ENCODE peak calls at places on chromosomes 12 and 14, in nine cellular contexts. One of them, this sample, is unnamed.

GRCh38 chr12:121110211-121110940 is 22.3 kb upstream of the P2RX7 start:
- DNase-seq in mesendoderm: peak; percentile 77
- DNase-seq in stimulated activated CD4-positive, alpha-beta T cell treated with anti-CD3 and anti-CD28 coated beads, Interleukin-2, amount 100 ng/mL, for 24 hours: peak; percentile 72
- DNase-seq in HS-27A: peak; percentile 17
- DNase-seq in astrocyte of the cerebellum: peak; percentile 42
- DNase-seq in PC-3: peak; percentile 77
- DNase-seq in body of pancreas: peak; percentile 70
- DNase-seq in upper lobe of left lung: peak; percentile 69
- DNase-seq in AG10803: peak; percentile 78
- DNase-seq in this sample: peak; percentile 60

GRCh38 chr14:29681308-29681707 is 246.3 kb downstream of the PRKD1 start:
- DNase-seq in AG10803: no peak
- DNase-seq in stimulated activated CD4-positive, alpha-beta T cell treated with anti-CD3 and anti-CD28 coated beads, Interleukin-2, amount 100 ng/mL, for 24 hours: no peak
- DNase-seq in upper lobe of left lung: no peak
- DNase-seq in mesendoderm: no peak
- DNase-seq in PC-3: peak; percentile 19
- DNase-seq in astrocyte of the cerebellum: no peak
- DNase-seq in HS-27A: peak; percentile 3
- DNase-seq in body of pancreas: no peak
- DNase-seq in this sample: no peak

GRCh38 chr12:65926119-65927004 is 102.1 kb downstream of the HMGA2 start:
- DNase-seq in stimulated activated CD4-positive, alpha-beta T cell treated with anti-CD3 and anti-CD28 coated beads, Interleukin-2, amount 100 ng/mL, for 24 hours: no peak
- DNase-seq in mesendoderm: peak; percentile 77
- DNase-seq in PC-3: no peak
- DNase-seq in upper lobe of left lung: no peak
- DNase-seq in AG10803: no peak
- DNase-seq in astrocyte of the cerebellum: no peak
- DNase-seq in body of pancreas: no peak
- DNase-seq in HS-27A: no peak
- DNase-seq in this sample: peak; percentile 88

GRCh38 chr14:95006479-95006878 is 150.8 kb downstream of the DICER1 start:
- DNase-seq in mesendoderm: no peak
- DNase-seq in AG10803: no peak
- DNase-seq in PC-3: no peak
- DNase-seq in stimulated activated CD4-positive, alpha-beta T cell treated with anti-CD3 and anti-CD28 coated beads, Interleukin-2, amount 100 ng/mL, for 24 hours: no peak
- DNase-seq in body of pancreas: no peak
- DNase-seq in astrocyte of the cerebellum: no peak
- DNase-seq in HS-27A: no peak
- DNase-seq in upper lobe of left lung: no peak
- DNase-seq in this sample: no peak

GRCh38 chr14:81302613-81303012 is 81.9 kb upstream of the GTF2A1 start:
- DNase-seq in HS-27A: no peak
- DNase-seq in body of pancreas: no peak
- DNase-seq in AG10803: no peak
- DNase-seq in upper lobe of left lung: no peak
- DNase-seq in stimulated activated CD4-positive, alpha-beta T cell treated with anti-CD3 and anti-CD28 coated beads, Interleukin-2, amount 100 ng/mL, for 24 hours: no peak
- DNase-seq in astrocyte of the cerebellum: no peak
- DNase-seq in mesendoderm: peak; percentile 57
- DNase-seq in PC-3: no peak
- DNase-seq in this sample: peak; percentile 27

GRCh38 chr12:92640686-92641085 is 62.1 kb upstream of the PLEKHG7 start:
- DNase-seq in stimulated activated CD4-positive, alpha-beta T cell treated with anti-CD3 and anti-CD28 coated beads, Interleukin-2, amount 100 ng/mL, for 24 hours: no peak
- DNase-seq in body of pancreas: no peak
- DNase-seq in AG10803: peak; percentile 36
- DNase-seq in PC-3: no peak
- DNase-seq in HS-27A: no peak
- DNase-seq in upper lobe of left lung: no peak
- DNase-seq in mesendoderm: no peak
- DNase-seq in astrocyte of the cerebellum: no peak
- DNase-seq in this sample: no peak

GRCh38 chr12:13124661-13125505 is 21.4 kb upstream of the GSG1 start:
- DNase-seq in upper lobe of left lung: no peak
- DNase-seq in PC-3: peak; percentile 50
- DNase-seq in mesendoderm: peak; percentile 72
- DNase-seq in stimulated activated CD4-positive, alpha-beta T cell treated with anti-CD3 and anti-CD28 coated beads, Interleukin-2, amount 100 ng/mL, for 24 hours: no peak
- DNase-seq in body of pancreas: no peak
- DNase-seq in HS-27A: peak; percentile 78
- DNase-seq in astrocyte of the cerebellum: no peak
- DNase-seq in AG10803: peak; percentile 71
- DNase-seq in this sample: no peak

GRCh38 chr14:23537351-23538048 is 14.1 kb downstream of the ZFHX2 start:
- DNase-seq in HS-27A: no peak
- DNase-seq in stimulated activated CD4-positive, alpha-beta T cell treated with anti-CD3 and anti-CD28 coated beads, Interleukin-2, amount 100 ng/mL, for 24 hours: no peak
- DNase-seq in AG10803: no peak
- DNase-seq in PC-3: no peak
- DNase-seq in body of pancreas: no peak
- DNase-seq in mesendoderm: peak; percentile 92
- DNase-seq in upper lobe of left lung: no peak
- DNase-seq in astrocyte of the cerebellum: no peak
- DNase-seq in this sample: no peak